ENCODE peak calls at places on chromosomes 13 and 19, in four cellular contexts. F, B, O and Z are unnamed samples.

GRCh38 chr13:78993792-78994191 is 334.8 kb upstream of the OBI1 start:
- DNase-seq in F (no peak), B (no peak), O (no peak), Z (no peak)

GRCh38 chr19:7657047-7657779 is 11.6 kb upstream of the RETN start:
- DNase-seq in F (no peak), B (no peak), O (no peak), Z (no peak)

GRCh38 chr13:36819811-36820140 is 754 bp downstream of the RFXAP start:
- DNase-seq in F (peak), B (peak), O (no peak), Z (no peak)

GRCh38 chr19:58182577-58182988 is 278 bp upstream of the ZNF274 start:
- DNase-seq in F (no peak), B (no peak), O (no peak), Z (no peak)

GRCh38 chr19:34370117-34370516 is 5.1 kb downstream of the GPI start:
- DNase-seq in F (no peak), B (no peak), O (no peak), Z (no peak)

GRCh38 chr13:108549989-108550388 is 79.4 kb upstream of the MYO16 start:
- DNase-seq in F (no peak), B (no peak), O (no peak), Z (no peak)

GRCh38 chr19:19202707-19203011 is 555 bp downstream of the NR2C2AP start:
- DNase-seq in F (no peak), B (no peak), O (no peak), Z (no peak)

GRCh38 chr13:75458696-75459422 is 23.1 kb downstream of the TBC1D4 start:
- DNase-seq in F (no peak), B (no peak), O (no peak), Z (peak)

GRCh38 chr19:16327131-16327450 is 2.5 kb downstream of the KLF2 start:
- DNase-seq in F (no peak), B (no peak), O (no peak), Z (no peak)

GRCh38 chr13:32153056-32153455 is 121.5 kb downstream of the FRY start:
- DNase-seq in F (peak), B (peak), O (no peak), Z (no peak)

GRCh38 chr19:9836021-9836420 is 903 bp downstream of the PIN1 start:
- DNase-seq in F (peak), B (peak), O (no peak), Z (no peak)

GRCh38 chr19:17848598-17849292 is 963 bp upstream of the JAK3 start:
- DNase-seq in F (no peak), B (no peak), O (no peak), Z (no peak)

GRCh38 chr13:92175330-92175729 is 776.9 kb downstream of the GPC5 start:
- DNase-seq in F (peak), B (peak), O (no peak), Z (no peak)

GRCh38 chr13:32645854-32646253 is 59.6 kb downstream of the PDS5B start:
- DNase-seq in F (peak), B (no peak), O (no peak), Z (no peak)

GRCh38 chr13:106802917-106803316 is 235.0 kb upstream of the ARGLU1 start:
- DNase-seq in F (no peak), B (no peak), O (no peak), Z (no peak)

GRCh38 chr19:16585808-16586476 is 13.7 kb upstream of the SLC35E1 start:
- DNase-seq in F (no peak), B (peak), O (no peak), Z (no peak)

GRCh38 chr19:16820056-16820455 is 9.1 kb upstream of the SIN3B start:
- DNase-seq in F (no peak), B (no peak), O (no peak), Z (no peak)

GRCh38 chr19:13255719-13256059 is 105.5 kb downstream of the IER2 start:
- DNase-seq in F (no peak), B (no peak), O (no peak), Z (no peak)

GRCh38 chr13:96003304-96003703 is 49.9 kb downstream of the UGGT2 start:
- DNase-seq in F (peak), B (no peak), O (no peak), Z (no peak)

GRCh38 chr19:29805026-29805925 is 6.5 kb upstream of the CCNE1 start:
- DNase-seq in F (peak), B (peak), O (no peak), Z (peak)

GRCh38 chr19:47049307-47049700 is 880 bp upstream of the TMEM160 start:
- DNase-seq in F (peak), B (peak), O (no peak), Z (no peak)

GRCh38 chr19:54252243-54252642 is 4.8 kb downstream of the LILRB5 start:
- DNase-seq in F (no peak), B (no peak), O (no peak), Z (no peak)

GRCh38 chr19:44689290-44690130 is 9.4 kb upstream of the CEACAM16 start:
- DNase-seq in F (peak), B (peak), O (no peak), Z (peak)

GRCh38 chr19:55519461-55520311 is 17.2 kb downstream of the SBK2 start:
- DNase-seq in F (peak), B (peak), O (no peak), Z (no peak)

GRCh38 chr19:41083516-41083915 is 4.7 kb upstream of the CYP2A13 start:
- DNase-seq in F (no peak), B (no peak), O (no peak), Z (no peak)

GRCh38 chr13:81133066-81133465 is 792.1 kb upstream of the SPRY2 start:
- DNase-seq in F (peak), B (no peak), O (no peak), Z (no peak)

GRCh38 chr13:113220877-113221276 is 11.5 kb downstream of the CUL4A start:
- DNase-seq in F (peak), B (peak), O (no peak), Z (no peak)

GRCh38 chr13:33224686-33225085 is 60.9 kb downstream of the STARD13 start:
- DNase-seq in F (peak), B (no peak), O (no peak), Z (no peak)

GRCh38 chr13:107185889-107186288 is 618.0 kb upstream of the ARGLU1 start:
- DNase-seq in F (peak), B (no peak), O (no peak), Z (no peak)

GRCh38 chr13:59447846-59448620 is 715.7 kb downstream of the DIAPH3 start:
- DNase-seq in F (peak), B (peak), O (no peak), Z (no peak)

GRCh38 chr19:41452584-41453275 is 9.8 kb downstream of the ERICH4 start:
- DNase-seq in F (no peak), B (no peak), O (no peak), Z (no peak)

GRCh38 chr19:36257512-36257876 is 42.6 kb downstream of the ZNF146 start:
- DNase-seq in F (no peak), B (no peak), O (no peak), Z (peak)

GRCh38 chr13:73273737-73274136 is 214.9 kb downstream of the KLF5 start:
- DNase-seq in F (peak), B (peak), O (no peak), Z (no peak)

GRCh38 chr13:50082426-50083283 is 67.4 kb downstream of the KCNRG start:
- DNase-seq in F (peak), B (peak), O (peak), Z (peak)

GRCh38 chr19:1386945-1387683 is 3.4 kb downstream of the NDUFS7 start:
- DNase-seq in F (no peak), B (no peak), O (no peak), Z (no peak)

GRCh38 chr19:1214862-1215731 is 9.5 kb downstream of the STK11 start:
- DNase-seq in F (peak), B (peak), O (no peak), Z (peak)

GRCh38 chr19:5304486-5304885 is 36.1 kb downstream of the PTPRS start:
- DNase-seq in F (no peak), B (no peak), O (no peak), Z (no peak)

GRCh38 chr13:98478134-98479129 is 98.5 kb downstream of the STK24 start:
- DNase-seq in F (peak), B (peak), O (no peak), Z (no peak)

GRCh38 chr19:5805465-5806132 is 732 bp downstream of the NRTN start:
- DNase-seq in F (peak), B (peak), O (no peak), Z (no peak)